ENCODE peak calls at places on chromosomes 16 and 17, in ten cellular contexts. D is breast epithelium; W is cardiac muscle cell; V is GM23248; T is CD4-positive, alpha-beta memory T cell; Z is colonic mucosa; Q is astrocyte of the cerebellum; X is Peyer's patch; R is ovary; Y is uterus. L is an unnamed sample.
A peak's percentile ranks its signal among the peaks of the same experiment; 100 is the strongest.

GRCh38 chr17:75730065-75730464 is 8.8 kb downstream of the ITGB4 start:
- DNase-seq in Z (no peak), V (no peak), Y (no peak), R (no peak), X (no peak), W (no peak), Q (no peak), D (no peak), T (no peak), L (no peak)

GRCh38 chr16:7246578-7246977 is 86.1 kb upstream of the RBFOX1 start:
- DNase-seq in Q (no peak), R (no peak), V (peak; percentile 0), X (no peak), Z (no peak), T (no peak), W (no peak), D (no peak), Y (no peak), L (no peak)

GRCh38 chr16:58409316-58409973 is 17.2 kb downstream of the GINS3 start:
- DNase-seq in V (peak; percentile 69), Z (no peak), Y (peak; percentile 52), T (no peak), R (no peak), W (peak; percentile 70), D (no peak), Q (peak; percentile 83), X (no peak), L (peak; percentile 43)

GRCh38 chr17:29383687-29384086 is 6.5 kb upstream of the TAOK1 start:
- DNase-seq in V (peak; percentile 77), Z (no peak), R (no peak), Y (no peak), Q (no peak), T (no peak), X (no peak), D (no peak), W (no peak), L (no peak)

GRCh38 chr16:51465026-51465425 is 314.0 kb upstream of the SALL1 start:
- DNase-seq in X (no peak), V (peak; percentile 68), Z (no peak), Q (no peak), Y (no peak), R (no peak), T (no peak), D (no peak), W (peak; percentile 6), L (peak; percentile 52)

GRCh38 chr16:84484579-84485254 is 19.7 kb downstream of the MEAK7 start:
- DNase-seq in T (no peak), X (no peak), V (peak; percentile 62), R (peak; percentile 76), Y (peak; percentile 49), Z (peak; percentile 70), D (peak; percentile 67), W (peak; percentile 78), Q (peak; percentile 42), L (no peak)

GRCh38 chr17:66704858-66705257 is 130.1 kb upstream of the CACNG5 start:
- DNase-seq in X (no peak), R (no peak), D (no peak), Q (no peak), T (no peak), W (no peak), Y (no peak), Z (no peak), V (no peak), L (no peak)

GRCh38 chr17:50130778-50131317 is 888 bp upstream of the SAMD14 start:
- DNase-seq in T (no peak), Q (no peak), D (no peak), R (no peak), V (no peak), W (no peak), Z (no peak), Y (no peak), X (no peak), L (no peak)

GRCh38 chr16:30417447-30418349 is 10.3 kb downstream of the ZNF771 start:
- DNase-seq in Z (peak; percentile 87), W (peak; percentile 96), Q (peak; percentile 73), D (peak; percentile 75), X (peak; percentile 93), V (peak; percentile 94), R (peak; percentile 75), Y (peak; percentile 63), T (peak; percentile 89), L (peak; percentile 69)

GRCh38 chr16:30414159-30414558 is 6.8 kb downstream of the ZNF771 start:
- DNase-seq in W (no peak), T (no peak), Q (no peak), V (no peak), Y (no peak), D (no peak), Z (no peak), X (no peak), R (no peak), L (no peak)

GRCh38 chr16:30418350-30419181 is 11.2 kb downstream of the ZNF771 start:
- DNase-seq in W (no peak), D (no peak), Q (no peak), T (no peak), Z (peak; percentile 36), R (no peak), V (no peak), Y (no peak), X (no peak), L (no peak)

GRCh38 chr16:30416047-30416603 is 8.7 kb downstream of the ZNF771 start:
- DNase-seq in W (no peak), X (no peak), Q (no peak), Z (no peak), T (no peak), Y (no peak), V (no peak), R (no peak), D (no peak), L (no peak)

DNA sequence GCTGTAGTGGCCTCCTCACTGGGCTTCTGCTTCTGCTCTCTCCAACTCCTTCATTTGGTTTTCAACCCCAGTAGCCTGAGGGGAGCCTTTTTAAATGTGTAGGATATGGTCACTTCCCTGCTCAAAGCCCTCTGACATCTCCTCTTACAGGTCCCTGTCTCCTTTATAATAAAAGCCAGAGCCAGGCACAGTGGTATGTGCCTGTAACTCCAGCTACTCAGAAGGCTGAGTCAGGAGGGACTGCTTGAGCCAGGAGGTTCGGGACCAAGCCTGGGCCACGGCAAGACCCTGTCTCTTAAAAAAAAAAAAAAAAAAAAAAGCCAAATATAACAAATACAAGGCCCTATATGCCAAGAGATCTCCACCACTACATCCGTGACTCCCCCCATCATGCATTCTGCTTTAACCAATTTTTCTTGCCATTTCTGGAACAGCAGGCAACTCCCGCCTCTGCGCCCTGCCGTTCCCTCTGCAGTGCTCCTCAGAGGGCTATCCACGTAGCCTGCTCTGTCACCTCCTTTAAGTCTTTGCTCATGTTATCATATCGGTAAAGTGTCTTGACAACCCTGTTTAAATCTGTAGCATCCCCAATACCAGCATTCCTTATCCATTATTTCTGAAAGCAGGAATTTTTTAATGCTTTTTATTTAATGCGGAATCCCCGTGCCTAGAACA is 9.4 kb downstream of the ZNF771 start:
- DNase-seq in Q (no peak), T (no peak), V (no peak), X (no peak), Z (no peak), Y (no peak), D (no peak), R (no peak), W (no peak), L (no peak)
- H3K4me3 ChIP-seq in Q (peak overlapping the region; percentile 51), T (peak overlapping the region; percentile 12), V (peak overlapping the region; percentile 69), X (peak overlapping the region; percentile 46), Z (peak overlapping the region; percentile 52), Y (no peak overlapping the region), D (peak overlapping the region; percentile 51), R (no peak overlapping the region), W (peak overlapping the region; percentile 38), L (peak overlapping the region; percentile 56)

DNA sequence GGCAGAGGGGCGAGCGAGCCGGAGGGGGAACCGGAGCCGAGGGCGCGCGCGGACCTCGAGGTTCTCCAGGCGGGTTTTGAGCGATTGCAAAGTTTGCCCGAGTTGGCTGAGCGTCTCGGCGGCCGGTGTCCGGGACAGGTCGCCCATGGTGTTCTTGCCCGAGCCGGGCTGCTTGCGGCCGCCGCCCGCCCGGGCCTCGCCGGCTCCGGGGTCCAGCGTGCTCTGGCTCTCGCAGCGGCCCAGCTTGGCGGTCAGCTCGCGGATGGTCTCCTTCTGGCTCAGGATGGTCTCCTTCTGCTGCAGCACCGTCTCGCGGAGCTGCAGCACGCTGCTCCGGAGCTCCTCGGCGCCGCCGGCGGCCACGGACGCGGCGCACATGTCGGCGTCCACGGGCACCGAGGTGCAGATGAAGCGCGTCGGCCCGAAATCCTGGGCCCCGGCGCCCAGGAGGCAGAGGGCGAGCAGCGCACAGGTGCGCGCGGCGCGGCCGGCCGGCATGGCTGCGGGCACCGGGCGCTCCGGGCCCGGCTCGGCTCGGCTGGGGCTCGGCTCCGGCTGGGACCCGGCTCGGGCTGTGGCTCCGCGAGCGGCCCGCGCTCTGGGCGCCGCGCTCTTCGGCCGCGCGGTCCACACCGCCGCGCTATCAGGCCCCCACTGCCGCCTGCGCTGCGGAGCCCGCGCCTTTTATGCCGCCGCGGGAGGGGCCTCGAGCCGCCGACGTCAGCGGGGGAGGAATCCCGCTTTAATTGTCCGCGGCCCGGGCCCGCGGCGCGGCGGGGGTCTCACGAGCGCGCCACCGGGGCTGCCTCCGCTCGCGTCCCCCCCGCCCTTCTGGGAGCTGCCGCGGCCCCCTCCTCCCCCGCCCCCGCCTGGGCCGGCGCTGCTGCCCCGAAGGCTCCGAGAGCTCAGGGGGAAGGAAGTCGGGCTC is at the start of gene NPTX1:
- DNase-seq in T (peak; percentile 15), Q (no peak), W (peak; percentile 15), R (no peak), Y (no peak), V (peak; percentile 60), X (no peak), D (no peak), Z (no peak), L (no peak)
- H3K4me3 ChIP-seq in T (no peak within 1 kb of the TSS), Q (peak within 1 kb of the TSS; percentile 5), W (peak within 1 kb of the TSS; percentile 20), R (peak within 1 kb of the TSS; percentile 26), Y (no peak within 1 kb of the TSS), V (peak within 1 kb of the TSS; percentile 48), X (no peak within 1 kb of the TSS), D (peak within 1 kb of the TSS; percentile 4), Z (peak within 1 kb of the TSS; percentile 22), L (peak within 1 kb of the TSS; percentile 22)

GRCh38 chr16:88068476-88069396 is 117.5 kb downstream of the BANP start:
- DNase-seq in T (no peak), R (no peak), V (no peak), Z (no peak), Y (no peak), D (no peak), Q (no peak), W (no peak), X (peak; percentile 42), L (no peak)
- H3K4me3 ChIP-seq in T (no peak overlapping the region), R (no peak overlapping the region), V (no peak overlapping the region), Z (no peak overlapping the region), Y (no peak overlapping the region), D (no peak overlapping the region), Q (no peak overlapping the region), W (no peak overlapping the region), X (no peak overlapping the region), L (no peak overlapping the region)

GRCh38 chr16:49493836-49494235 is 120.2 kb downstream of the C16orf78 start:
- DNase-seq in Z (no peak), T (no peak), X (peak; percentile 26), Q (no peak), D (no peak), V (no peak), W (no peak), Y (no peak), R (no peak), L (no peak)

GRCh38 chr16:49492896-49493620 is 119.5 kb downstream of the C16orf78 start:
- DNase-seq in W (no peak), R (no peak), T (no peak), Z (no peak), Q (no peak), Y (no peak), D (no peak), V (no peak), X (peak; percentile 46), L (no peak)

GRCh38 chr16:49491736-49492089 is 118.1 kb downstream of the C16orf78 start:
- DNase-seq in R (peak; percentile 42), X (no peak), D (peak; percentile 69), V (no peak), Z (no peak), Q (no peak), Y (peak; percentile 46), W (no peak), T (no peak), L (no peak)

GRCh38 chr16:49491111-49491670 is 117.6 kb downstream of the C16orf78 start:
- DNase-seq in D (peak; percentile 22), R (no peak), X (peak; percentile 14), W (no peak), Y (no peak), V (no peak), Q (no peak), Z (no peak), T (no peak), L (no peak)

GRCh38 chr16:49492090-49492801 is 118.6 kb downstream of the C16orf78 start:
- DNase-seq in D (no peak), Z (no peak), R (peak; percentile 61), V (peak; percentile 39), Y (peak; percentile 43), W (peak; percentile 31), Q (no peak), T (peak; percentile 27), X (peak; percentile 60), L (no peak)
- H3K4me3 ChIP-seq in D (peak overlapping the region; percentile 36), Z (peak overlapping the region; percentile 17), R (peak overlapping the region; percentile 37), V (no peak overlapping the region), Y (no peak overlapping the region), W (no peak overlapping the region), Q (no peak overlapping the region), T (no peak overlapping the region), X (no peak overlapping the region), L (no peak overlapping the region)